ENCODE peak calls at places on chromosomes 13 and 19, in four cellular contexts. One of them, this sample, is unnamed.

GRCh38 chr19:29880498-29881081 is 61.4 kb upstream of the URI1 start:
- DNase-seq in GM23338: no peak
- DNase-seq in neural progenitor cell: no peak
- DNase-seq in pancreas: no peak
- DNase-seq in this sample: no peak

GRCh38 chr19:1001538-1002166 is 1.4 kb downstream of the GRIN3B start:
- DNase-seq in neural progenitor cell: peak; percentile 79
- DNase-seq in GM23338: peak; percentile 80
- DNase-seq in pancreas: peak; percentile 89
- DNase-seq in this sample: peak; percentile 71

GRCh38 chr13:44431150-44431549 is 57.5 kb downstream of the SERP2 start:
- DNase-seq in GM23338: no peak
- DNase-seq in neural progenitor cell: peak; percentile 29
- DNase-seq in pancreas: no peak
- DNase-seq in this sample: no peak

GRCh38 chr19:51338563-51339312 is 3.2 kb downstream of the VSIG10L start:
- DNase-seq in neural progenitor cell: peak; percentile 94
- DNase-seq in pancreas: peak; percentile 92
- DNase-seq in GM23338: peak; percentile 95
- DNase-seq in this sample: peak; percentile 81

GRCh38 chr19:30092721-30093569 is 150.9 kb downstream of the URI1 start:
- DNase-seq in neural progenitor cell: no peak
- DNase-seq in GM23338: no peak
- DNase-seq in pancreas: peak; percentile 35
- DNase-seq in this sample: no peak

GRCh38 chr13:94968040-94968756 is 255.9 kb upstream of the SOX21 start:
- DNase-seq in pancreas: peak; percentile 56
- DNase-seq in GM23338: peak; percentile 83
- DNase-seq in neural progenitor cell: peak; percentile 86
- DNase-seq in this sample: peak; percentile 7

GRCh38 chr13:46184277-46184699 is 2.3 kb upstream of the LCP1 start:
- DNase-seq in GM23338: peak; percentile 81
- DNase-seq in pancreas: no peak
- DNase-seq in neural progenitor cell: peak; percentile 66
- DNase-seq in this sample: peak; percentile 35

GRCh38 chr13:80371840-80372509 is 31.0 kb upstream of the SPRY2 start:
- DNase-seq in pancreas: no peak
- DNase-seq in GM23338: no peak
- DNase-seq in neural progenitor cell: no peak
- DNase-seq in this sample: no peak

GRCh38 chr13:99386911-99387788 is 80.0 kb upstream of the GPR183 start:
- DNase-seq in pancreas: no peak
- DNase-seq in neural progenitor cell: peak; percentile 73
- DNase-seq in GM23338: peak; percentile 84
- DNase-seq in this sample: peak; percentile 59

GRCh38 chr13:102400619-102401125 is 1.2 kb downstream of the FGF14 start:
- DNase-seq in neural progenitor cell: peak; percentile 47
- DNase-seq in GM23338: peak; percentile 45
- DNase-seq in pancreas: peak; percentile 66
- DNase-seq in this sample: no peak

GRCh38 chr19:5954293-5954692 is 23.6 kb downstream of the RANBP3 start:
- DNase-seq in GM23338: no peak
- DNase-seq in neural progenitor cell: no peak
- DNase-seq in pancreas: no peak
- DNase-seq in this sample: no peak

GRCh38 chr13:98780972-98781869 is 28.7 kb upstream of the SLC15A1 start:
- DNase-seq in neural progenitor cell: no peak
- DNase-seq in GM23338: no peak
- DNase-seq in pancreas: no peak
- DNase-seq in this sample: no peak

GRCh38 chr13:98869408-98870090 is 108.3 kb downstream of the DOCK9 start:
- DNase-seq in pancreas: no peak
- DNase-seq in GM23338: no peak
- DNase-seq in neural progenitor cell: no peak
- DNase-seq in this sample: peak; percentile 27

GRCh38 chr19:373391-374182 is 29.0 kb upstream of the MIER2 start:
- DNase-seq in neural progenitor cell: no peak
- DNase-seq in GM23338: no peak
- DNase-seq in pancreas: no peak
- DNase-seq in this sample: no peak

GRCh38 chr19:6738726-6739389 is 622 bp upstream of the TRIP10 start:
- DNase-seq in pancreas: no peak
- DNase-seq in GM23338: peak; percentile 67
- DNase-seq in neural progenitor cell: peak; percentile 51
- DNase-seq in this sample: peak; percentile 42

GRCh38 chr19:18543814-18544475 is 572 bp upstream of the FKBP8 start:
- DNase-seq in pancreas: no peak
- DNase-seq in GM23338: peak; percentile 90
- DNase-seq in neural progenitor cell: peak; percentile 70
- DNase-seq in this sample: peak; percentile 32

GRCh38 chr13:24097667-24098066 is 62.9 kb upstream of the SPATA13 start:
- DNase-seq in neural progenitor cell: no peak
- DNase-seq in GM23338: no peak
- DNase-seq in pancreas: no peak
- DNase-seq in this sample: no peak

DNA sequence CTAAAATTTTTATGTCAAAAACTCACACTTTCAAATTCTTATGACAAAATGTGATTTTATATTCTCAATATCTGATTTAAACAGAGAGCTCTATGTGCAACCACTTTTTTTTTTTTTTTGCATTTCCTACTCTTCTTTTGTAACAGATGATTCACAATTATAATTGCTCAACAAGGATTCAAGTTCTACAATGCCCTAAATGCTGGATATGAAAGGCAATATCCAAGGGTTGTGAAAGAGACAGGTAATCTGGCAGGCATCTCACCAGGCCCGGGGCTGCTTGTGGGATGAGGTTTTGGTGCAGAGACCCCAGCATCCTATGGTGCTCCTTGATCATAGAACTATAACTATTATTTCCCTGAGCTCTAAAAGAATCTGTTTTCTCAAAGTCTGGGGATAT is 363.6 kb upstream of the NBEA start:
- DNase-seq in neural progenitor cell: no peak
- DNase-seq in pancreas: no peak
- DNase-seq in GM23338: no peak
- DNase-seq in this sample: no peak
- H3K4me3 ChIP-seq in neural progenitor cell: no peak overlapping the region
- H3K4me3 ChIP-seq in pancreas: no peak overlapping the region
- H3K4me3 ChIP-seq in GM23338: no peak overlapping the region
- H3K4me3 ChIP-seq in this sample: no peak overlapping the region

GRCh38 chr19:45939792-45940514 is 25.4 kb upstream of the NANOS2 start:
- DNase-seq in GM23338: peak; percentile 72
- DNase-seq in pancreas: no peak
- DNase-seq in neural progenitor cell: no peak
- DNase-seq in this sample: no peak

GRCh38 chr19:45934551-45935230 is 20.1 kb upstream of the NANOS2 start:
- DNase-seq in pancreas: no peak
- DNase-seq in neural progenitor cell: no peak
- DNase-seq in GM23338: peak; percentile 36
- DNase-seq in this sample: no peak

GRCh38 chr19:45935267-45935666 is 20.7 kb upstream of the NANOS2 start:
- DNase-seq in neural progenitor cell: no peak
- DNase-seq in pancreas: no peak
- DNase-seq in GM23338: peak; percentile 55
- DNase-seq in this sample: no peak

GRCh38 chr19:45938733-45939319 is 24.2 kb upstream of the NANOS2 start:
- DNase-seq in pancreas: no peak
- DNase-seq in neural progenitor cell: no peak
- DNase-seq in GM23338: no peak
- DNase-seq in this sample: no peak

GRCh38 chr19:45940515-45940805 is 25.9 kb upstream of the NANOS2 start:
- DNase-seq in neural progenitor cell: no peak
- DNase-seq in pancreas: no peak
- DNase-seq in GM23338: no peak
- DNase-seq in this sample: no peak
- H3K27me3 ChIP-seq in neural progenitor cell: no peaks in the 10 kb centered on the region
- H3K27me3 ChIP-seq in pancreas: no peaks in the 10 kb centered on the region
- H3K27me3 ChIP-seq in GM23338: no peaks in the 10 kb centered on the region
- H3K27me3 ChIP-seq in this sample: peaks cover 5% of the 10 kb centered on the region

DNA sequence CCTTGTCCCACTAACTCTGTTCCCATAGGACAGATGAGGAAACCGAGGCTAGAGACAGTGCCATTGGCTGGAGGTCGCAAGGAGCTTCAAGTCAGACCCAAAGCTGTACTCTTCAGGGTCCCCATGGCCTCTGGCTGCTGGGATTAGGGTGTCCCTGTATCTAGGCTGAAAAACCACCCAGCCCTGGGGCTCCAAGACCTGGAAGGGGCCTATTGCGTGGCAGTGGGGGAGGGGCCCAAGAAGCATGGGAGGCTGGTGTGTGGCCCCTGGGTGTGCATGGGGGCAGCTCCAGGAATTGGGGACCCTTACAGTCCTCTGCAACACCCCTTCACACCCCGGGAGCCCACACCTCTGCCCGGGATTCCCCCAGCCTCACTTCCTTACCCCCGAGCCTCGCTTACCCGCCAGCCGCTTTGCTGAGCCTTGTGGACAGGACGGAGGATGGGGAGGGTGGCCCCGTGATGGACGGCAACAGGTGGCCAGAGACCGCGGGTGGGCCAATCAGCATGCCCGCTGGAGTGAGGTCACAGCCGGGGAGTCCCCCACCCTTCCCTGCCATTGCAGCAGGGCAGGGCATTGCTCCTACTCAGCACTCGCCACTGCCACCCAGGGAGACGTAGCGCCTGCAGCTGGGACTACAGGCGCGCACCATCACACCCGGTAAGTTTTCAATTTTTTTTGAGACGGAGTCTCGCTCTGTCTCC is at the start of gene JSRP1:
- DNase-seq in neural progenitor cell: no peak
- DNase-seq in GM23338: peak; percentile 56
- DNase-seq in pancreas: peak; percentile 56
- DNase-seq in this sample: no peak
- H3K4me1 ChIP-seq in neural progenitor cell: peaks cover 10% of the 10 kb centered on the region
- H3K4me1 ChIP-seq in GM23338: peaks cover 5% of the 10 kb centered on the region
- H3K4me1 ChIP-seq in pancreas: no peaks in the 10 kb centered on the region
- H3K4me1 ChIP-seq in this sample: peaks cover 3% of the 10 kb centered on the region

GRCh38 chr13:48983331-48983730 is 7.6 kb downstream of the FNDC3A start:
- DNase-seq in neural progenitor cell: no peak
- DNase-seq in pancreas: no peak
- DNase-seq in GM23338: no peak
- DNase-seq in this sample: no peak
- H3K4me3 ChIP-seq in neural progenitor cell: no peak overlapping the region
- H3K4me3 ChIP-seq in pancreas: no peak overlapping the region
- H3K4me3 ChIP-seq in GM23338: no peak overlapping the region
- H3K4me3 ChIP-seq in this sample: no peak overlapping the region

GRCh38 chr19:41914906-41915247 is 13.4 kb downstream of the ERFL start:
- DNase-seq in neural progenitor cell: no peak
- DNase-seq in pancreas: no peak
- DNase-seq in GM23338: peak; percentile 45
- DNase-seq in this sample: no peak

GRCh38 chr19:41913476-41914190 is 14.6 kb downstream of the ERFL start:
- DNase-seq in GM23338: peak; percentile 74
- DNase-seq in neural progenitor cell: no peak
- DNase-seq in pancreas: no peak
- DNase-seq in this sample: no peak

GRCh38 chr19:41912899-41913475 is 15.3 kb downstream of the ERFL start:
- DNase-seq in neural progenitor cell: peak; percentile 51
- DNase-seq in GM23338: peak; percentile 76
- DNase-seq in pancreas: no peak
- DNase-seq in this sample: no peak

GRCh38 chr19:41915248-41916032 is 12.8 kb downstream of the ERFL start:
- DNase-seq in neural progenitor cell: no peak
- DNase-seq in pancreas: no peak
- DNase-seq in GM23338: no peak
- DNase-seq in this sample: no peak

GRCh38 chr19:41914191-41914834 is 13.9 kb downstream of the ERFL start:
- DNase-seq in neural progenitor cell: no peak
- DNase-seq in pancreas: no peak
- DNase-seq in GM23338: no peak
- DNase-seq in this sample: no peak
- H3K27me3 ChIP-seq in neural progenitor cell: peaks cover 100% of the 10 kb centered on the region
- H3K27me3 ChIP-seq in pancreas: no peaks in the 10 kb centered on the region
- H3K27me3 ChIP-seq in GM23338: peaks cover 100% of the 10 kb centered on the region
- H3K27me3 ChIP-seq in this sample: peaks cover 100% of the 10 kb centered on the region

GRCh38 chr19:45902651-45903625 is 525 bp upstream of the MYPOP start:
- DNase-seq in neural progenitor cell: peak; percentile 99
- DNase-seq in GM23338: peak; percentile 97
- DNase-seq in pancreas: peak; percentile 100
- DNase-seq in this sample: peak; percentile 98
- H3K4me1 ChIP-seq in neural progenitor cell: peaks cover 6% of the 10 kb centered on the region
- H3K4me1 ChIP-seq in GM23338: peaks cover 6% of the 10 kb centered on the region
- H3K4me1 ChIP-seq in pancreas: peaks cover 8% of the 10 kb centered on the region
- H3K4me1 ChIP-seq in this sample: peaks cover 3% of the 10 kb centered on the region

GRCh38 chr19:49362926-49363264 is 679 bp upstream of the TEAD2 start:
- DNase-seq in neural progenitor cell: no peak
- DNase-seq in pancreas: no peak
- DNase-seq in GM23338: no peak
- DNase-seq in this sample: peak; percentile 51
- H3K4me3 ChIP-seq in neural progenitor cell: peak overlapping the region; percentile 76
- H3K4me3 ChIP-seq in pancreas: peak overlapping the region; percentile 58
- H3K4me3 ChIP-seq in GM23338: peak overlapping the region; percentile 99
- H3K4me3 ChIP-seq in this sample: peak overlapping the region; percentile 73

GRCh38 chr19:46633130-46633529 is 2.9 kb downstream of the GNG8 start:
- DNase-seq in neural progenitor cell: no peak
- DNase-seq in GM23338: no peak
- DNase-seq in pancreas: no peak
- DNase-seq in this sample: no peak

GRCh38 chr19:46637224-46637623 is 1.2 kb upstream of the GNG8 start:
- DNase-seq in pancreas: no peak
- DNase-seq in GM23338: no peak
- DNase-seq in neural progenitor cell: no peak
- DNase-seq in this sample: no peak

GRCh38 chr19:46634045-46634655 is 1.9 kb downstream of the GNG8 start:
- DNase-seq in GM23338: peak; percentile 96
- DNase-seq in pancreas: peak; percentile 90
- DNase-seq in neural progenitor cell: peak; percentile 95
- DNase-seq in this sample: peak; percentile 88

GRCh38 chr19:46634656-46635218 is 1.3 kb downstream of the GNG8 start:
- DNase-seq in GM23338: peak; percentile 74
- DNase-seq in pancreas: no peak
- DNase-seq in neural progenitor cell: peak; percentile 55
- DNase-seq in this sample: no peak

DNA sequence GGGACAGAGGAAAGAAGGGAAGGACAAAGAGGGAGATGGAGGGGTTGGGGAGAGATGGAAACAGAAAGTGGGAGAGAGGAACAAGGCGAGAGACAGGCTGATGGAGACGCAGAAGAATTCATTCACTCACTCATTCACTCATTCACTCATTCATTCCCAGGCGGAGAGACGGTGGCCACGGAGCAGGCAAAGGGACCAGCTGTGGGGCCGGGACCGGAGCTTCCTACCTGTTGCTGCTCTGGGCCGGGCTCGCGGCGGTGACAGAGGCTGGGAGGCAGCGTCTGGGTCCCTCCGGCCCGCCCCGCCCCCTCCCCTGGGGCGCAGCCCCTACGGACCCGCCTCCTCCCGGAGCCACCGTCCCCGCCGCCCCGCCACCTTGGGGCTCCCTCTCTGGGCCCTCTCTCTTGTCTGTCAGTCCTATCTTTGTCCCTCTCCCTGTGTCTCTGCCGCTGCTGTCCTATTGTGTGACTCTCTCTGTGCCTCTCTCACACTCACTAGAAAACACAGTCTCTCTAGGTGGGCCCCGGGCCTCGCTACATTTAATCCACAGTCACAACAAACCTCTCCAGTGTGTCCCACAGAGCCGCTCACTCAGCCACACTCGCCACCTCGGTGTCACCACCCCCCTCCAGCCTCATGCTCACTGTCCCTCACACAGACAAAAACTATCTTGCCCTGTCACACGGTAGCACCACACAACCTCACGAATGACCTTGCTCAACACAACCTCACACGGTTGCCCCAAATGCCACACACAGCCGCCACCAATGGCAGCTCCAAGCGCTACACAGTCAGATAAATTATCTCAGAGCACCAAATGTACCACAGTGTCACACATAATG is at the start of gene GNG8:
- DNase-seq in pancreas: no peak
- DNase-seq in GM23338: peak; percentile 64
- DNase-seq in neural progenitor cell: peak; percentile 72
- DNase-seq in this sample: no peak
- H3K27me3 ChIP-seq in pancreas: peaks cover 8% of the 10 kb centered on the region
- H3K27me3 ChIP-seq in GM23338: peaks cover 72% of the 10 kb centered on the region
- H3K27me3 ChIP-seq in neural progenitor cell: peaks cover 87% of the 10 kb centered on the region
- H3K27me3 ChIP-seq in this sample: peaks cover 4% of the 10 kb centered on the region